ENCODE peak calls at places on chromosomes 6 and 20, in five cellular contexts. I, B, S, D and U are unnamed samples.

GRCh38 chr20:32970973-32971300 is 33.3 kb downstream of the SUN5 start:
- DNase-seq in I (no peak), B (no peak), S (no peak), D (peak; percentile 21), U (no peak)

GRCh38 chr6:110768057-110768456 is 47.2 kb downstream of the CDK19 start:
- DNase-seq in I (no peak), B (no peak), S (no peak), D (no peak), U (no peak)

GRCh38 chr6:135577059-135577538 is 79.6 kb upstream of the AHI1 start:
- DNase-seq in I (no peak), B (no peak), S (no peak), D (no peak), U (no peak)

GRCh38 chr6:109795994-109796555 is 105.0 kb downstream of the FIG4 start:
- DNase-seq in I (no peak), B (peak; percentile 58), S (no peak), D (no peak), U (no peak)

GRCh38 chr20:52987295-52987694 is 15.1 kb downstream of the TSHZ2 start:
- DNase-seq in I (no peak), B (no peak), S (no peak), D (no peak), U (no peak)

GRCh38 chr20:15012551-15012950 is 675.1 kb upstream of the FLRT3 start:
- DNase-seq in I (no peak), B (no peak), S (no peak), D (no peak), U (no peak)

GRCh38 chr6:84172080-84172479 is 55.4 kb downstream of the CEP162 start:
- DNase-seq in I (no peak), B (no peak), S (no peak), D (no peak), U (no peak)

GRCh38 chr6:158017621-158018369 is 36.1 kb downstream of the SYNJ2 start:
- DNase-seq in I (no peak), B (no peak), S (peak; percentile 23), D (no peak), U (no peak)

DNA sequence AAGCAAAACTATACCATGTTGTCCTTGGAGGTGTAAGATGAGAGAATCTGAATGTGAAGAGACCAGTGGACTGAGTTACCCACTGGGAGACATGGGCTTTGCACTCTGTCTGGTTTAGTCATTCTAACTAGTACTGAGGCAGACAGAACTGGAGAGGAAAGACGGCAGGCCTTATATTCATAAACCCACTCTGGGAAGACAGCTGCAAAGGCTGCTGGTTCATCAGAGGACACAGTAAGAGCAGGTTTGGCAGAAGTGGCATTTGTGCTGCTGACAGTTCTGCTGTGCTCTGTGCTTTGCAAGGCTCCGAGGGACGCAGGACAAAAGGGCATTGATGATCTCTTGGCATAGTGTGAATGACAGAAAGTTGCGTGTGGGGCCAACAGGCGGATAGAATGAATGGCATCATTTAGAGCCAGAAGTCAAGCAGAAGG is 142.3 kb upstream of the TENT5A start:
- DNase-seq in I (no peak), B (peak; percentile 22), S (no peak), D (peak; percentile 61), U (no peak)
- H3K4me3 ChIP-seq in I (no peak overlapping the region), B (no peak overlapping the region), S (no peak overlapping the region), D (no peak overlapping the region), U (no peak overlapping the region)

GRCh38 chr6:142165227-142165626 is 18.2 kb downstream of the VTA1 start:
- DNase-seq in I (no peak), B (no peak), S (no peak), D (no peak), U (no peak)
- H3K4me3 ChIP-seq in I (no peak overlapping the region), B (no peak overlapping the region), S (no peak overlapping the region), D (no peak overlapping the region), U (no peak overlapping the region)

DNA sequence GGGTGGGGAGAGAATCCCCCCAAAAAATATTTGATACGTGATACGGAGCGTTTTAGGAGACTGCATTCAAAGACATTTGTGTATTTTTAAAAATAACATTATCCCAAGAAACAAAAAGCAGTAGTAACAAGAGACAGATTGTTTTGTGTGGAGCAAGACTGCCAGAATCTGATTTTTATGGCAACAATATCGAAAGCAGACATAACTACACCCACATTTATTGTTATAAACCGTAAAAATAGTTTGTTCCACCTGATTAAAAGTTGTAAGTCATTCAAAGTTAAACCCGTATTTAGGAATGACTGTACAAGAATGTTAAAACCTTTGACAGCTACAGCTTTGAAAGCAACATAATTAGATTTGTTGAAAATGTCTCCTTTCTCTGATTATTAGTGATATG is 2.6 kb downstream of the EYA4 start:
- DNase-seq in I (no peak), B (no peak), S (no peak), D (no peak), U (no peak)
- H3K4me3 ChIP-seq in I (no peak overlapping the region), B (no peak overlapping the region), S (no peak overlapping the region), D (no peak overlapping the region), U (no peak overlapping the region)

GRCh38 chr20:57584768-57585461 is 24.0 kb downstream of the PCK1 start:
- DNase-seq in I (no peak), B (no peak), S (no peak), D (no peak), U (no peak)

GRCh38 chr20:57582029-57582378 is 21.1 kb downstream of the PCK1 start:
- DNase-seq in I (no peak), B (no peak), S (no peak), D (no peak), U (no peak)

GRCh38 chr20:57582432-57583288 is 21.8 kb downstream of the PCK1 start:
- DNase-seq in I (peak; percentile 45), B (peak; percentile 44), S (peak; percentile 71), D (peak; percentile 76), U (no peak)

GRCh38 chr20:57585466-57586213 is 24.7 kb downstream of the PCK1 start:
- DNase-seq in I (no peak), B (no peak), S (no peak), D (no peak), U (no peak)

DNA sequence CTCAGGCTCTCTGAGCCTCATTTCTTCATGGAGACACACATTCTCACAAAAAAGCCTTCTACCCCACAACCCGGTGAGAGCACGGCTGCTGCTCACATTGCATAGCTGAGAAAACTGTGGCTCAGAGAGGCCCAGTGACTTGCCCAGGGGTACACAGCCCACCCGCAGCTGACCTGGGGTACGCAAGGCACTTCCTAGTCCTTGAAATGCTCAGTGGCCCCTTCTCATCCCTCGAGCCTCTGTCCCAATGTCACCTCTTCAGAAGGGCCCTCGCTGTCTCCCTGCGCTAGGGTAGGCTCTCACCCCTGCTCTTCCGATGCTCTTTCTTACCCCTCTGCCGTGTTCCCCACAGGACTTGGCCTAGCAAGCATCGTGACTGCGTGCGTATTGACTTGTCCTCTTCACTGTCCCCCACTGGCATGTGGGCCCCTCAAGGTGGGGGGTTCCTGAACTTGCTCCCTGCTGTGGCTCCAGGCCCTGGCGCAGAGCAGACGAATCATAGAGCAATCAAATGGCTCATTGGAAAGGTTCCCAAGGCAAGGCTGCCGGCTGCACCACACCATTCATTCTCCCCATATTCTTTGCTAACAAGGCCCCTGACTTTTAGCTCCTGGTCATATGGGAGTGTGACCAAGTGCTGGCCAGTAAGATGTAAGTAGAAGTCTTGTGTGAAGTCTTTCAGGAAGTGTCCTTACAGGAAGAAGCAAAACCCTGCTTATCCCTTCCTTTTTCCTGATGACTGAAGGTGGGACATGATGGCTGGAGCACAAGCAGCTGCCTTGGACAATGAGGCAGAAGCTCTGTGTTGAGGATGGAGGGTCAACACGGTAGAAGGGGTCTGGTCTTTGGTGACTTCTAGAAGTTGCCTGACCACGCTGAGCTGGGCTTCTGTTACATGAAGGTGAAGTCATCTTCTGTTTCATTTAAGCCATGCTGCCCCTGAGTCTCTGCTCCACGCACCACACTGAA is 22.7 kb downstream of the PCK1 start:
- DNase-seq in I (no peak), B (no peak), S (no peak), D (no peak), U (no peak)
- H3K4me3 ChIP-seq in I (no peak overlapping the region), B (no peak overlapping the region), S (no peak overlapping the region), D (no peak overlapping the region), U (no peak overlapping the region)

GRCh38 chr6:43911354-43911624 is 141.3 kb downstream of the VEGFA start:
- DNase-seq in I (no peak), B (no peak), S (no peak), D (no peak), U (no peak)
- H3K4me3 ChIP-seq in I (peak overlapping the region; percentile 4), B (no peak overlapping the region), S (no peak overlapping the region), D (no peak overlapping the region), U (no peak overlapping the region)

DNA sequence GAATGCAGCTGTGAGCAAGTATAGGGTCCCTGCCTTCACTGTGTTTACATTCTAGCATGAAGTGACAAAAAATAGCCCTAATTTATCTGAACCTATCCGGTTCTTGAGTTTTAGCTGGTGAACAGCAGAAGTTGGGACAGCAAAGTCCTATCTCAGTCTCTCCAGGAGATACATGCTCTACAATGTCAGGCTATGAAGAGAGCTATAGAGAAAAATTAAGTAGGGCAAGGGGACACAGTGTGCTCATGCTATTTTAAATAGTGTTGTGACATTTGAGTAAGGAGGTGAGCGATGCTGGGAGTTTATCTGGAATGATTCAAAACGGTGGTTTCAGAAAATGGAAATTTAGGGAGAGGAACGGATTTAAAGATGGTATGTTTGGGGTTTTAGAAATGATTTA is 20.4 kb downstream of the SRPK1 start:
- DNase-seq in I (no peak), B (no peak), S (no peak), D (no peak), U (no peak)
- H3K4me3 ChIP-seq in I (no peak overlapping the region), B (no peak overlapping the region), S (no peak overlapping the region), D (no peak overlapping the region), U (no peak overlapping the region)

GRCh38 chr6:42962502-42963178 is 2.1 kb downstream of the GNMT start:
- DNase-seq in I (no peak), B (no peak), S (no peak), D (no peak), U (no peak)

GRCh38 chr6:42962096-42962495 is 1.5 kb downstream of the GNMT start:
- DNase-seq in I (no peak), B (no peak), S (no peak), D (no peak), U (no peak)

GRCh38 chr6:42959917-42960242 is 674 bp upstream of the GNMT start:
- DNase-seq in I (no peak), B (no peak), S (no peak), D (no peak), U (no peak)

GRCh38 chr6:42960243-42961019 is at the start of gene GNMT:
- DNase-seq in I (no peak), B (peak; percentile 34), S (peak; percentile 74), D (peak; percentile 71), U (no peak)

DNA sequence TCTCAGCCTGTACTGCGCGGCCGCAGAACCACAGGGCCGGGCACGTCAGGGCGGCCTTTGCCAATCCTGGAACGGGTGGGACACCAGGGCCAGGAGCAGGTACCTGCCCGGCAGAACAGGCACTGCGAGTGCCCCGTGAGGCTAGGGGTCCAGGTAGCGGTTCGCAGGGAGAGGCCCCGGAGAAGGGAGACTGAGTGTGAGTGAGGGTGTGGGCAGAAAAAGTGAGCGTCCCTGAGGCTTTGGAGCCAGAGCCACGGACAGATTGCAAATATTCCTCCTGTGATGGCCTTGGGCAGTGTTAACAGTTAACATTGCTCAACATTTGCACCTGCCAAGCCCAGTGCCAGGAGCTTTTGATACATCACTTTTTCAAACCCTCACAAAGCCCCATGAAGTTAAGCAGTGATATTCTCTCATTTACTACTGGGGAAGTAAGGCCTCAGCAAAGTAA is 491 bp downstream of the GNMT start:
- DNase-seq in I (no peak), B (no peak), S (no peak), D (peak; percentile 63), U (no peak)
- H3K4me3 ChIP-seq in I (no peak overlapping the region), B (peak overlapping the region; percentile 29), S (peak overlapping the region; percentile 43), D (no peak overlapping the region), U (peak overlapping the region; percentile 48)

DNA sequence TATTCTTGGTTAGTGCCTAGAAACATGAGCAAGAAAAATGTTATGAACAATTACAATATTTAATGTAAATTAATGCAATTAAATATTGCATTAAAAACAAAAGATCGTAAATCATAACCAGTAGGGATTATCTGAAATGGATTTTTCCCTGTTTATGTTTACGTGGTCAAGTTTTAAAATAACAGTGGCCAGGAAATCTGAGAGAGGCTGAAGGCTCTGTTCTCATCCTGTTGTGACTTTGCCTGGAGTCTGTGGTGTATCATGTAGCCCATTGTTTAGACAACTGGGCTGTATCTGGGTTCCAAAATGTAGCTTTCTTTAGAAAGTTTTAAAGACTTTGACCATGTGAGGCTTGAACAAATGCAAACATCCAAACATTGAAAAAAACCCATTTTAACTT is 2.4 kb downstream of the MYO6 start:
- DNase-seq in I (no peak), B (no peak), S (no peak), D (no peak), U (no peak)
- H3K4me3 ChIP-seq in I (no peak overlapping the region), B (no peak overlapping the region), S (no peak overlapping the region), D (no peak overlapping the region), U (no peak overlapping the region)